ENCODE peak calls at places on chromosomes 13 and 19, in eight cellular contexts. W is CD4-positive, alpha-beta T cell; A is heart left ventricle; X is left ventricle myocardium inferior; I is WERI-Rb-1; J is ovary; E is CD8-positive, alpha-beta memory T cell; H is body of pancreas. N is an unnamed sample.

GRCh38 chr13:101941095-101941777 is 460.6 kb downstream of the FGF14 start:
- DNase-seq in E (no peak), X (no peak), A (no peak), I (peak), J (no peak), W (no peak), H (no peak), N (no peak)

GRCh38 chr19:57280913-57281425 is 684 bp downstream of the ZNF460 start:
- DNase-seq in E (peak), H (no peak), I (no peak), W (peak), A (no peak), J (no peak), X (no peak), N (no peak)

GRCh38 chr19:30518965-30519606 is 146.9 kb downstream of the ZNF536 start:
- DNase-seq in A (no peak), X (no peak), I (no peak), E (no peak), J (no peak), H (no peak), W (no peak), N (no peak)

GRCh38 chr19:29879655-29879974 is 62.4 kb upstream of the URI1 start:
- DNase-seq in A (no peak), E (no peak), X (no peak), J (no peak), I (no peak), H (no peak), W (no peak), N (no peak)

GRCh38 chr13:107099661-107100060 is 531.7 kb upstream of the ARGLU1 start:
- DNase-seq in H (no peak), X (no peak), A (no peak), E (no peak), I (no peak), W (no peak), J (no peak), N (no peak)

GRCh38 chr13:41074523-41074922 is 13.2 kb downstream of the WBP4 start:
- DNase-seq in J (no peak), H (no peak), X (no peak), E (no peak), A (no peak), I (no peak), W (no peak), N (no peak)

GRCh38 chr19:56508282-56508778 is 675 bp downstream of the ZNF471 start:
- DNase-seq in H (no peak), A (no peak), X (no peak), J (no peak), I (no peak), W (no peak), E (no peak), N (no peak)

GRCh38 chr19:40716031-40716654 is 543 bp downstream of the COQ8B start:
- DNase-seq in H (peak), W (peak), X (no peak), I (no peak), E (peak), A (no peak), J (peak), N (no peak)

GRCh38 chr19:17079710-17080440 is 4.3 kb downstream of the MYO9B start:
- DNase-seq in E (peak), A (peak), W (peak), H (peak), X (peak), J (peak), I (peak), N (peak)

GRCh38 chr13:113742445-113743120 is 16.4 kb upstream of the TMEM255B start:
- DNase-seq in A (no peak), X (no peak), W (no peak), I (no peak), J (no peak), H (peak), E (no peak), N (no peak)

GRCh38 chr19:41030651-41031050 is 39.6 kb downstream of the CYP2B6 start:
- DNase-seq in W (no peak), X (no peak), I (peak), H (no peak), E (no peak), A (no peak), J (no peak), N (no peak)

GRCh38 chr19:13788991-13789390 is 6.3 kb upstream of the ZSWIM4 start:
- DNase-seq in W (no peak), J (no peak), I (no peak), H (no peak), E (no peak), X (no peak), A (peak), N (peak)
- H3K27ac ChIP-seq in W (no peak), J (no peak), I (no peak), H (no peak), E (no peak), X (peak), A (no peak), N (peak)

GRCh38 chr19:1490020-1490310 is 185 bp downstream of the PCSK4 start:
- DNase-seq in A (no peak), H (no peak), E (no peak), X (no peak), W (no peak), J (no peak), I (no peak), N (no peak)

GRCh38 chr19:1489463-1489971 is 633 bp downstream of the PCSK4 start:
- DNase-seq in X (no peak), A (no peak), J (no peak), H (peak), W (no peak), I (no peak), E (no peak), N (no peak)

GRCh38 chr19:1491114-1491848 is at the start of gene REEP6:
- DNase-seq in W (no peak), I (no peak), E (no peak), X (no peak), J (peak), A (no peak), H (peak), N (no peak)

GRCh38 chr19:1491849-1492170 is 829 bp downstream of the REEP6 start:
- DNase-seq in E (no peak), X (no peak), J (no peak), H (peak), I (no peak), W (no peak), A (no peak), N (no peak)

DNA sequence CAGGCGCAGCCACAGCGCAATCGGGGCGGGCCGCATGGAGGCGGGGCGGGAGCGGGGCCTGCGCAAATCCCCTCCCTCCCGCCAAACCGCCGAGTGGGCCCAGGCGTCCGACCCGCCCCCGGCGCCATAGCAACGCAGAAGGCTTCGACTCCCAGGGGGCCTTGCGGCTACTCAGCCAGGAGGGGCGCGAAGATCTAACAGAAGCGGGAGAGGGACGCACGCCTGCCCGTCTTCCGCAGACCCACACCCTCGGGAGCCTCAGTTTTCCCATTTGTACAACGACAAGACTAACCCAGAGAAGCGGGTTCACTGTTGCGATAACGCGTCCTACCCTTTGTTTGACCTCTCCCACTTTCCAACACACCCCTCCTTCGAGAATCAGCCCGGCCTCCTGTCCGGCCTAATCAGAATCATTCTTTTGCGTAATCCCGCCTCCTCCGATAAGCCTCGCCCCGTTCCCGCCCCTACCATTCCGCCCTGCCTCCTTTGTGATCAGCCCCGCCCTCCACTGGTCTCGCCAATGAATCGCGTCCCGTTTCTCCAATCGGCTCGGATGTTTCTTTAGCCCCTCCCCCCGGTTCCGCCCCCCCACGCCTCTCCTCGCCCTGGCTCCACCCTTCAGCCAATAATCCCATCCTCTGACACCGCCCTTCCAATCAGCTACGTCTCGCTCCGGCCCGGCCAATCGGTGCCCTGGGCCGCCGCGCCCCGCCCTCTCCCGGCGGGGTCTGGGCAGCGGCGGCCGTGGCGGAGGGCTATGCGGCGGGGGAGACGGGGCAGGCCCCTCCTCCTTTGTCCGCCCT is at the start of gene PCSK4:
- DNase-seq in H (peak), A (peak), E (peak), I (peak), W (peak), J (peak), X (peak), N (peak)
- H3K27ac ChIP-seq in H (peak), A (peak), E (peak), I (peak), W (peak), J (peak), X (peak), N (peak)

GRCh38 chr13:93029536-93029935 is 197.1 kb upstream of the GPC6 start:
- DNase-seq in I (no peak), A (no peak), X (no peak), W (no peak), H (no peak), J (no peak), E (no peak), N (no peak)
- H3K27ac ChIP-seq in I (no peak), A (no peak), X (no peak), W (no peak), H (no peak), J (no peak), E (no peak), N (no peak)

DNA sequence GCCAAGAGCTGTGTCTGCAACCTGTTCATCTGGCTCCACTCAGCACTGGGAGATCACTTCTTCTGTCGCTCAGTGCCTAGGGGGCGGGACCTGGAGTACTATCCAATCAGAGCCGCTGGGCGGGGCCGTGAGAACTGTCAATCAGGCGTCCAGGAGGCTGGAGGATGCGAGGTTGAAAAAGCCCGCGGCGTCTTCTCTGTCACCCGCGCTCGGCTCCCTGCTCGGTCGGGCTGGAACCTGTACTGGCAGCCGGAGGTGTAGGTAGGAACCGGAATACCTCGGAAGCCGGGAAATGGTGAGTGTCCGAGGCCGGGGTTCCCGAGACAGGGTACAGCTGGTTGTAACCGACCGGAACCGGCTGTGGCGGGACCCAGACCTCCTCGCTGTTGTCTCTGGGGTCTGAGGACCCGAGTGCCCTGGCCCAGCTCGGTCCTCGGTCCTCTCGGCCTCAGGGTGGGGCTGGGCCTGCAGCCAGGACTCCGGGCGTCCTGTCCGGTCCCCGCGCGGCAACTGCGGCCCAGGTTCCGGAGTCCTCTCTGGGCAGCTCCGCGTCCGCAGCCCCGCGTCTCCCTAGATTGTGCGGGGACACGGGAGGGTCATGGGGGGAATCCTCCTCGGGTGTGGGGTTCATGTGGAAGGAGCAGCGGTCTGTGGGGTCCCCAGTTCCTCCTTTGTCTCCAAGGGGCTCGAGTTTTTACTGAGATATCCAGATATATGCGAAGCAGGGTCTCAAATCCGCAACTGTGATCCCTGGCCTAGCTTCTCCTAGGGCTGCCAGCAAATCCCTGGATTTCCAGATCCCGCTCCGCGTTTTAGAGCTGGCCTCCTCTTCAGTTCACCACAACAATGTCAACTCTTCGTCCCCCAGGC is 42.6 kb downstream of the ZNF627 start:
- DNase-seq in I (peak), J (peak), X (peak), H (peak), A (peak), E (peak), W (peak), N (peak)
- H3K27ac ChIP-seq in I (peak), J (no peak), X (peak), H (peak), A (peak), E (peak), W (no peak), N (peak)

GRCh38 chr19:47187797-47188196 is 43.2 kb downstream of the BBC3 start:
- DNase-seq in A (no peak), E (no peak), H (no peak), J (no peak), X (no peak), W (no peak), I (no peak), N (peak)
- H3K27ac ChIP-seq in A (no peak), E (no peak), H (no peak), J (no peak), X (no peak), W (peak), I (no peak), N (peak)

DNA sequence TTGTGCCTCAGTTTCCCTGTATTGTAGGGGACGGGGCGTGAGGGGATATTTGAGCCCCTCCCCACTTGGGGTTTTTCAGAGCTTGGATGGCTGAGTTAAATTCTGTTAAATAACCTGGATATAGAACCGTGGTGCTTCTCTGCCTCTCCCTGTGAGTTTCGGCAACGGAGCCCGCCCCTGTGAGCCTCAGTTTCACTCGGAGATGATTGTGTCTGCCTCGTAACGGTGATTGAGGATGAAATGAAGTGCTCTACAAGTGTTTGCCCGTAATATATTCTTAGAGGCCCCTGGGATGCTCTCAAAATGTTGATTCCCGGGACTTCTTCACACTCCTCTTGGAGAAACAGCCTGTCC is 509 bp downstream of the KXD1 start:
- DNase-seq in W (no peak), A (no peak), I (no peak), X (no peak), H (no peak), J (no peak), E (no peak), N (no peak)
- H3K27ac ChIP-seq in W (peak), A (peak), I (peak), X (peak), H (peak), J (peak), E (peak), N (peak)

GRCh38 chr19:35236638-35237400 is 8.3 kb upstream of the FAM187B start:
- DNase-seq in E (no peak), A (no peak), J (no peak), X (no peak), I (peak), H (no peak), W (no peak), N (peak)

GRCh38 chr19:35241417-35241816 is 7.4 kb upstream of the LSR start:
- DNase-seq in X (no peak), W (no peak), I (no peak), H (no peak), A (no peak), J (no peak), E (no peak), N (no peak)

GRCh38 chr19:35240322-35240721 is 8.5 kb upstream of the LSR start:
- DNase-seq in A (no peak), I (no peak), E (no peak), H (no peak), X (no peak), J (no peak), W (peak), N (peak)
- H3K27ac ChIP-seq in A (no peak), I (no peak), E (no peak), H (no peak), X (no peak), J (no peak), W (peak), N (peak)

GRCh38 chr13:51590966-51591627 is 6.8 kb downstream of the WDFY2 start:
- DNase-seq in I (peak), A (no peak), E (no peak), J (peak), H (peak), X (no peak), W (no peak), N (no peak)
- H3K27ac ChIP-seq in I (peak), A (peak), E (no peak), J (peak), H (peak), X (peak), W (no peak), N (peak)

DNA sequence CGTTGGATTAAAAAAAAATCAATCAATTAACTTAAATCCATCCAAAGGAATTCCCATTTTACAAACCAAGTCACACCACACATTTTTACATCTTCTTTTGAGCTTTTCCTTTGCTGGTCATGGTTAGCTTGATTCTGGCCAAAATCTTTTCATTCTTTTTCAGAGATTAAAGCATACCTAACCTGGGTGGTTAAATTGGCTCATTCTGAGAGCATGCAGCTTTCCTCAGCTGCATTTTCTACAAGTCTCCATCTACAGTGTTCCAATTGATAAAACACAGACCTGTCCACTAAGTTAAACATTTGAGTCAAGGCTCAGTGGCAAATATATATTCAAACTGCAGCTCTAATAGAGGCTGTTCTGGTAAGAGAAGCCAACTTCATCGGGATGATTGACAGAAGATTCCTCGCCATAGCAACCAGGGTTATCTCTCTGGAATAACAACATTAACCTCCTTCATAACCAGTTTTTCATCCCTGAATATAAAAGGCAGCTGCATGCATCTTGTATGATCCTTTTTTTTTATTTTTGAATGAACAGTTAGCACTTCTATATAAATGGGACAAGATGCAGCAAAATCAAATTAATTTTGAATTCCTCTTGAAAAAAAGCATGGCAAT is 106.2 kb downstream of the DNAJC15 start:
- DNase-seq in E (no peak), J (no peak), I (no peak), W (no peak), X (no peak), H (no peak), A (no peak), N (no peak)
- H3K27ac ChIP-seq in E (no peak), J (no peak), I (no peak), W (no peak), X (no peak), H (no peak), A (no peak), N (no peak)

GRCh38 chr19:19464339-19465098 is 50.8 kb downstream of the TSSK6 start:
- DNase-seq in A (no peak), H (peak), W (no peak), J (peak), I (no peak), E (no peak), X (no peak), N (no peak)
- H3K27ac ChIP-seq in A (peak), H (peak), W (no peak), J (peak), I (no peak), E (no peak), X (peak), N (peak)

N was measured in transverse colon.